ENCODE peak calls at places on chromosomes 6 and 20, in seven cellular contexts. One of them, this sample, is unnamed.

GRCh38 chr20:19212524-19213502 is at the start of gene SLC24A3:
- DNase-seq in A549: peak
- DNase-seq in progenitor cell of endocrine pancreas: peak
- DNase-seq in cardiac muscle cell: peak
- DNase-seq in CD4-positive, alpha-beta T cell: no peak
- DNase-seq in ascending aorta: no peak
- DNase-seq in endothelial cell: peak
- DNase-seq in this sample: peak

GRCh38 chr20:20012517-20012916 is 4.6 kb upstream of the NAA20 start:
- DNase-seq in A549: no peak
- DNase-seq in progenitor cell of endocrine pancreas: no peak
- DNase-seq in cardiac muscle cell: no peak
- DNase-seq in CD4-positive, alpha-beta T cell: no peak
- DNase-seq in ascending aorta: no peak
- DNase-seq in endothelial cell: no peak
- DNase-seq in this sample: no peak

GRCh38 chr6:37514377-37514776 is 14.7 kb upstream of the CCDC167 start:
- DNase-seq in A549: no peak
- DNase-seq in progenitor cell of endocrine pancreas: no peak
- DNase-seq in cardiac muscle cell: no peak
- DNase-seq in CD4-positive, alpha-beta T cell: peak
- DNase-seq in ascending aorta: no peak
- DNase-seq in endothelial cell: no peak
- DNase-seq in this sample: no peak

GRCh38 chr20:79565-79964 is 7.9 kb upstream of the DEFB125 start:
- DNase-seq in A549: no peak
- DNase-seq in progenitor cell of endocrine pancreas: no peak
- DNase-seq in cardiac muscle cell: no peak
- DNase-seq in CD4-positive, alpha-beta T cell: no peak
- DNase-seq in ascending aorta: no peak
- DNase-seq in endothelial cell: no peak
- DNase-seq in this sample: no peak

GRCh38 chr6:28943557-28944411 is 20.0 kb upstream of the TRIM27 start:
- DNase-seq in A549: peak
- DNase-seq in progenitor cell of endocrine pancreas: peak
- DNase-seq in cardiac muscle cell: peak
- DNase-seq in CD4-positive, alpha-beta T cell: peak
- DNase-seq in ascending aorta: no peak
- DNase-seq in endothelial cell: peak
- DNase-seq in this sample: peak

GRCh38 chr6:45574885-45575284 is 197.2 kb upstream of the SUPT3H start:
- DNase-seq in A549: no peak
- DNase-seq in progenitor cell of endocrine pancreas: no peak
- DNase-seq in cardiac muscle cell: no peak
- DNase-seq in CD4-positive, alpha-beta T cell: no peak
- DNase-seq in ascending aorta: no peak
- DNase-seq in endothelial cell: no peak
- DNase-seq in this sample: no peak

GRCh38 chr6:55980627-55981211 is 105.3 kb upstream of the BMP5 start:
- DNase-seq in A549: peak
- DNase-seq in progenitor cell of endocrine pancreas: peak
- DNase-seq in cardiac muscle cell: peak
- DNase-seq in CD4-positive, alpha-beta T cell: no peak
- DNase-seq in ascending aorta: no peak
- DNase-seq in endothelial cell: peak
- DNase-seq in this sample: no peak

GRCh38 chr6:159042003-159042823 is 2.6 kb downstream of the TAGAP start:
- DNase-seq in A549: peak
- DNase-seq in progenitor cell of endocrine pancreas: peak
- DNase-seq in cardiac muscle cell: peak
- DNase-seq in CD4-positive, alpha-beta T cell: peak
- DNase-seq in ascending aorta: no peak
- DNase-seq in endothelial cell: peak
- DNase-seq in this sample: no peak

GRCh38 chr20:62921119-62921687 is 5.1 kb downstream of the DIDO1 start:
- DNase-seq in A549: peak
- DNase-seq in progenitor cell of endocrine pancreas: no peak
- DNase-seq in cardiac muscle cell: peak
- DNase-seq in CD4-positive, alpha-beta T cell: peak
- DNase-seq in ascending aorta: no peak
- DNase-seq in endothelial cell: peak
- DNase-seq in this sample: peak

GRCh38 chr6:17705778-17706579 is 746 bp downstream of the NUP153 start:
- DNase-seq in A549: peak
- DNase-seq in progenitor cell of endocrine pancreas: peak
- DNase-seq in cardiac muscle cell: peak
- DNase-seq in CD4-positive, alpha-beta T cell: peak
- DNase-seq in ascending aorta: no peak
- DNase-seq in endothelial cell: peak
- DNase-seq in this sample: peak

GRCh38 chr6:14917101-14917500 is 328.8 kb upstream of the JARID2 start:
- DNase-seq in A549: peak
- DNase-seq in progenitor cell of endocrine pancreas: no peak
- DNase-seq in cardiac muscle cell: peak
- DNase-seq in CD4-positive, alpha-beta T cell: no peak
- DNase-seq in ascending aorta: no peak
- DNase-seq in endothelial cell: no peak
- DNase-seq in this sample: no peak

GRCh38 chr6:79810153-79810806 is 137.1 kb downstream of the ELOVL4 start:
- DNase-seq in A549: no peak
- DNase-seq in progenitor cell of endocrine pancreas: no peak
- DNase-seq in cardiac muscle cell: no peak
- DNase-seq in CD4-positive, alpha-beta T cell: no peak
- DNase-seq in ascending aorta: no peak
- DNase-seq in endothelial cell: no peak
- DNase-seq in this sample: no peak

GRCh38 chr20:51760905-51761544 is 7.2 kb downstream of the ATP9A start:
- DNase-seq in A549: peak
- DNase-seq in progenitor cell of endocrine pancreas: no peak
- DNase-seq in cardiac muscle cell: peak
- DNase-seq in CD4-positive, alpha-beta T cell: no peak
- DNase-seq in ascending aorta: no peak
- DNase-seq in endothelial cell: no peak
- DNase-seq in this sample: no peak

GRCh38 chr20:44909872-44910689 is at the start of gene PABPC1L:
- DNase-seq in A549: peak
- DNase-seq in progenitor cell of endocrine pancreas: peak
- DNase-seq in cardiac muscle cell: peak
- DNase-seq in CD4-positive, alpha-beta T cell: peak
- DNase-seq in ascending aorta: no peak
- DNase-seq in endothelial cell: peak
- DNase-seq in this sample: peak

GRCh38 chr6:39210437-39210836 is 18.8 kb downstream of the KCNK5 start:
- DNase-seq in A549: no peak
- DNase-seq in progenitor cell of endocrine pancreas: no peak
- DNase-seq in cardiac muscle cell: no peak
- DNase-seq in CD4-positive, alpha-beta T cell: no peak
- DNase-seq in ascending aorta: no peak
- DNase-seq in endothelial cell: no peak
- DNase-seq in this sample: no peak

GRCh38 chr20:40431611-40432010 is 257.4 kb downstream of the MAFB start:
- DNase-seq in A549: no peak
- DNase-seq in progenitor cell of endocrine pancreas: no peak
- DNase-seq in cardiac muscle cell: no peak
- DNase-seq in CD4-positive, alpha-beta T cell: no peak
- DNase-seq in ascending aorta: no peak
- DNase-seq in endothelial cell: no peak
- DNase-seq in this sample: no peak

GRCh38 chr6:96089173-96089572 is 73.4 kb downstream of the FUT9 start:
- DNase-seq in A549: peak
- DNase-seq in progenitor cell of endocrine pancreas: peak
- DNase-seq in cardiac muscle cell: no peak
- DNase-seq in CD4-positive, alpha-beta T cell: no peak
- DNase-seq in ascending aorta: no peak
- DNase-seq in endothelial cell: peak
- DNase-seq in this sample: no peak

GRCh38 chr20:47125553-47126373 is 230.7 kb downstream of the ZMYND8 start:
- DNase-seq in A549: no peak
- DNase-seq in progenitor cell of endocrine pancreas: no peak
- DNase-seq in cardiac muscle cell: peak
- DNase-seq in CD4-positive, alpha-beta T cell: no peak
- DNase-seq in ascending aorta: no peak
- DNase-seq in endothelial cell: no peak
- DNase-seq in this sample: no peak

DNA sequence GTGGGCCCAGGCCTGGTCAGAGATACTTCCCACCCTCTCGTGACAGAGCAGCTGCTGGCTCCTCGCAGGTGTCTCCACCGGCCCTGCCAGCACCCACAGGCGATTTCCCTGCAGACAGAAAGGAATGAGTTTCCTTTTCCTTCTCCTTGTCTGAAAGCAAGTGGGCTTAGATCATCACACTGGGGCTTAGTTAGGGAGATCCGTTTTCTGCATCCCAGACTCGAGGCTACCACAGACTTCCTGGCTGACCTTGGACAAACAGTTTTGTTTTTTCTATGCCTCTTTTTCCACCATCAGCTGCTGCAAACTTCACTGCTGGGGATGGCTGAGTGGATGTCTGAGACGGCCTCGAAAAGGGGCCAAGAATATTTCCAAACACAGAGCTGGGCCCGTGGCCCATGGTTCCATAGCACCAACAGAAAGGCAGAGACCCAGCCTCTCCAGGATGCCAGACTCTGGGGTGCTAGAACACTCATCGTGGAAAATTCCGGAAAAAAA is 86.5 kb downstream of the BANF2 start:
- DNase-seq in A549: no peak
- DNase-seq in progenitor cell of endocrine pancreas: no peak
- DNase-seq in cardiac muscle cell: peak
- DNase-seq in CD4-positive, alpha-beta T cell: no peak
- DNase-seq in ascending aorta: no peak
- DNase-seq in endothelial cell: no peak
- DNase-seq in this sample: no peak
- TF ChIP-seq CTCF in A549: no peak
- TF ChIP-seq CTCF in progenitor cell of endocrine pancreas: no peak
- TF ChIP-seq CTCF in cardiac muscle cell: no peak
- TF ChIP-seq CTCF in CD4-positive, alpha-beta T cell: no peak
- TF ChIP-seq CTCF in ascending aorta: no peak
- TF ChIP-seq CTCF in endothelial cell: no peak
- TF ChIP-seq CTCF in this sample: no peak

DNA sequence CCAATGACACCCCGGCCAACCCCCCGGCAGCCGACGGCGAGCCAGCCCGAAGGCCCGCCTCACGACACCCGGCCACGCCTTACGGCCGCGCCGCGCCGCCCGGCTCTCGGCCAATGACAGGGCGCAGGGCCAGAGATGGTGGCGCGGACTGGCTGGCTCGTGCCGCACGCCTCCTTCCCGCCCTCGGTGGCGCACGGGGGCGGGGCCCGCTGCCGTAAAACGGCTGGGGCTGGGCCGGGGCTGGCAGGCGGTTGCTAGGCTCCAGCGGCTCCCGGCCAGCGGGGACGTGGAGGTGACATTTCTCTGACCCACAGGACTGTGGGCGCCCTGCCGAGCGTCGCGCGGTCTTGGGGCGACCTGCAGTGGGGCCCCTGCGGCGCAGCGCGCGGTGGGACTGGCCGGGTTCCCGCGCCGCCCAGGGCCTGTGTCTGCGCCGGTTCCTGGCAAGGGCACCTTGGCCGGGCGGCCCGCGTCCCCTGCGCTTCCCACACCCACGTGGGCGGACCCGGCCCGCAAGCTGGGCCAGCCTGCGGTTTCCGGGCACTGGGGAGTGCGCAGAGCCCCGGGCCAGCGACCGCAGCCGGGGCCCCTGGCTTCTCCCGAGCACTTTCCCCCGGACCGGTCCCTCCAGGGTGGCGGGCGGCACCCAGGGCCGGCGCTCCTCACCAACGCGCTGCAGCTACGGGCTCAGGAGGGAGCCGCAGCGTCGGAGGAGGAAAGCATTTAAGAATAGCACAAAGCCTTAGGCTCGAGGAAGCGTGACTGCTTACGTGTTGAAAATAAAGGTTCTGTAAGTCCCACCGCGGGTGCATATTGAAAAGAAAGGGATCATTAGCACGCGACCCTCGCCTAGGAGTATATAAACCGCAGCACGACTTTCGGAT is at the start of gene MPC1:
- DNase-seq in A549: peak
- DNase-seq in progenitor cell of endocrine pancreas: peak
- DNase-seq in cardiac muscle cell: peak
- DNase-seq in CD4-positive, alpha-beta T cell: peak
- DNase-seq in ascending aorta: peak
- DNase-seq in endothelial cell: peak
- DNase-seq in this sample: peak
- TF ChIP-seq CTCF in A549: no peak
- TF ChIP-seq CTCF in progenitor cell of endocrine pancreas: no peak
- TF ChIP-seq CTCF in cardiac muscle cell: no peak
- TF ChIP-seq CTCF in CD4-positive, alpha-beta T cell: no peak
- TF ChIP-seq CTCF in ascending aorta: no peak
- TF ChIP-seq CTCF in endothelial cell: no peak
- TF ChIP-seq CTCF in this sample: no peak

GRCh38 chr6:166774292-166774691 is 147.2 kb upstream of the RPS6KA2 start:
- DNase-seq in A549: no peak
- DNase-seq in progenitor cell of endocrine pancreas: no peak
- DNase-seq in cardiac muscle cell: no peak
- DNase-seq in CD4-positive, alpha-beta T cell: no peak
- DNase-seq in ascending aorta: no peak
- DNase-seq in endothelial cell: peak
- DNase-seq in this sample: peak
- TF ChIP-seq CTCF in A549: no peak
- TF ChIP-seq CTCF in progenitor cell of endocrine pancreas: no peak
- TF ChIP-seq CTCF in cardiac muscle cell: no peak
- TF ChIP-seq CTCF in CD4-positive, alpha-beta T cell: no peak
- TF ChIP-seq CTCF in ascending aorta: no peak
- TF ChIP-seq CTCF in endothelial cell: no peak
- TF ChIP-seq CTCF in this sample: no peak

DNA sequence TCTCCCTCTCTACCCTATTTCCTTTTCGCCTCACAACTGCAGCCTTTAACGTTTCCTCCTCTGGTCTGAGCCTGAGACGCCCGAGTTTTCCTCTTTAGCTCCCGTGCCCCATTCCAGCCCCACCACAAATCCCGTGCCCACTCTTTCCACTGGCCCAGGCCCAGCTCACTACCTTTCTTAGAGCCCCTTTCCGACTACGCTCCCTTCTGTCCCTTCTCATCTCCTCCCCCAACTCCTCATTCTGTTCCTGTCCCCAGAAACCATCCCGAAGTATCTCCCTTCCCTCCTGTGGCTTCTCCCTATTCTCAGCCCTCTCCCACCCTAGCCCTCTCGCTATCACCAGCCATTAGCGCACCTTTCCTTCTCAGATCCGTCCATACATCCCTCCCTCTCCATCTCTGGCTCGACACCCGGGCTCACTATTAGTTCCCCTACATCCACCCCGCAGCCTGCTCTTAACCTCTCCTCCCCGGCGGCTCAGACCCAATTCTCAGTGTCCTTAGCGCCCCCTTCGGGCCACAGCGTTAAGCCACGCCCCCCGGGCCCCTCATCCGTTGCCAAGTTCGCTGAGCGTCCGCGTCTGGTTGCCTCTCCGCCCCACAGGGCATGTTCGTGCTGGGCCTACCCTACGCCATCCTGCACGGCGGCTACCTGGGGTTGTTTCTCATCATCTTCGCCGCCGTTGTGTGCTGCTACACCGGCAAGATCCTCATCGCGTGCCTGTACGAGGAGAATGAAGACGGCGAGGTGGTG is 2.7 kb downstream of the SLC32A1 start:
- DNase-seq in A549: no peak
- DNase-seq in progenitor cell of endocrine pancreas: peak
- DNase-seq in cardiac muscle cell: peak
- DNase-seq in CD4-positive, alpha-beta T cell: peak
- DNase-seq in ascending aorta: no peak
- DNase-seq in endothelial cell: peak
- DNase-seq in this sample: no peak
- TF ChIP-seq CTCF in A549: no peak
- TF ChIP-seq CTCF in progenitor cell of endocrine pancreas: peak
- TF ChIP-seq CTCF in cardiac muscle cell: peak
- TF ChIP-seq CTCF in CD4-positive, alpha-beta T cell: no peak
- TF ChIP-seq CTCF in ascending aorta: no peak
- TF ChIP-seq CTCF in endothelial cell: peak
- TF ChIP-seq CTCF in this sample: no peak